ENCODE peak calls at places on chromosomes 12 and 14, in four cellular contexts. One of them, this sample, is unnamed.

GRCh38 chr12:119183942-119184695 is 5.4 kb downstream of the HSPB8 start:
- DNase-seq in naive thymus-derived CD8-positive, alpha-beta T cell: no peak
- DNase-seq in choroid plexus epithelial cell: no peak
- DNase-seq in left ventricle myocardium superior: peak
- DNase-seq in this sample: no peak

GRCh38 chr14:93811020-93811419 is 22.7 kb upstream of the PRIMA1 start:
- DNase-seq in naive thymus-derived CD8-positive, alpha-beta T cell: no peak
- DNase-seq in choroid plexus epithelial cell: no peak
- DNase-seq in left ventricle myocardium superior: no peak
- DNase-seq in this sample: no peak

GRCh38 chr14:90886297-90886830 is 70.1 kb upstream of the TTC7B start:
- DNase-seq in naive thymus-derived CD8-positive, alpha-beta T cell: no peak
- DNase-seq in choroid plexus epithelial cell: no peak
- DNase-seq in left ventricle myocardium superior: no peak
- DNase-seq in this sample: no peak

GRCh38 chr12:57216014-57216891 is at the start of gene NXPH4:
- DNase-seq in naive thymus-derived CD8-positive, alpha-beta T cell: no peak
- DNase-seq in choroid plexus epithelial cell: no peak
- DNase-seq in left ventricle myocardium superior: peak
- DNase-seq in this sample: peak

GRCh38 chr14:73786942-73787759 is 64.5 kb upstream of the PTGR2 start:
- DNase-seq in naive thymus-derived CD8-positive, alpha-beta T cell: peak
- DNase-seq in choroid plexus epithelial cell: peak
- DNase-seq in left ventricle myocardium superior: peak
- DNase-seq in this sample: no peak

GRCh38 chr12:105221588-105222325 is 14.2 kb downstream of the APPL2 start:
- DNase-seq in naive thymus-derived CD8-positive, alpha-beta T cell: no peak
- DNase-seq in choroid plexus epithelial cell: no peak
- DNase-seq in left ventricle myocardium superior: peak
- DNase-seq in this sample: no peak

GRCh38 chr14:44979740-44980346 is 17.9 kb downstream of the TOGARAM1 start:
- DNase-seq in naive thymus-derived CD8-positive, alpha-beta T cell: no peak
- DNase-seq in choroid plexus epithelial cell: peak
- DNase-seq in left ventricle myocardium superior: peak
- DNase-seq in this sample: no peak

GRCh38 chr14:79279645-79280399 is 931.5 kb downstream of the DIO2 start:
- DNase-seq in naive thymus-derived CD8-positive, alpha-beta T cell: no peak
- DNase-seq in choroid plexus epithelial cell: no peak
- DNase-seq in left ventricle myocardium superior: peak
- DNase-seq in this sample: no peak

GRCh38 chr14:84963518-84963917 is 566.4 kb upstream of the FLRT2 start:
- DNase-seq in naive thymus-derived CD8-positive, alpha-beta T cell: no peak
- DNase-seq in choroid plexus epithelial cell: no peak
- DNase-seq in left ventricle myocardium superior: no peak
- DNase-seq in this sample: no peak

GRCh38 chr12:49017764-49018281 is 753 bp downstream of the PRKAG1 start:
- DNase-seq in naive thymus-derived CD8-positive, alpha-beta T cell: no peak
- DNase-seq in choroid plexus epithelial cell: peak
- DNase-seq in left ventricle myocardium superior: peak
- DNase-seq in this sample: no peak

GRCh38 chr12:14403711-14404164 is 38.3 kb downstream of the ATF7IP start:
- DNase-seq in naive thymus-derived CD8-positive, alpha-beta T cell: peak
- DNase-seq in choroid plexus epithelial cell: peak
- DNase-seq in left ventricle myocardium superior: no peak
- DNase-seq in this sample: peak

GRCh38 chr12:14931791-14932560 is 6.4 kb downstream of the ERP27 start:
- DNase-seq in naive thymus-derived CD8-positive, alpha-beta T cell: no peak
- DNase-seq in choroid plexus epithelial cell: no peak
- DNase-seq in left ventricle myocardium superior: no peak
- DNase-seq in this sample: no peak